ENCODE peak calls at places on chromosomes 1 and 21, in six cellular contexts. X is A549, T is brain microvascular endothelial cell, K is PC-9, I is tibial artery, B is lung. F is an unnamed sample.

GRCh38 chr1:43272576-43273571 is 3.1 kb downstream of the TMEM125 start:
- DNase-seq in B (no peak), T (no peak), K (no peak), X (no peak), I (peak), F (peak)

GRCh38 chr1:172893146-172893841 is 157.4 kb downstream of the TNFSF18 start:
- DNase-seq in T (no peak), B (no peak), I (no peak), K (no peak), X (no peak), F (no peak)

GRCh38 chr1:199123615-199124014 is 484.8 kb downstream of the PTPRC start:
- DNase-seq in X (no peak), T (peak), I (no peak), B (no peak), K (no peak), F (no peak)

GRCh38 chr1:40232444-40232843 is 15.3 kb upstream of the TMCO2 start:
- DNase-seq in B (no peak), K (no peak), X (no peak), I (no peak), T (no peak), F (no peak)

GRCh38 chr1:209689484-209689883 is 14.3 kb downstream of the G0S2 start:
- DNase-seq in B (no peak), X (peak), I (no peak), T (no peak), K (no peak), F (no peak)

GRCh38 chr1:31567956-31568570 is 8.3 kb upstream of the TINAGL1 start:
- DNase-seq in T (no peak), X (no peak), K (no peak), I (peak), B (no peak), F (no peak)

GRCh38 chr21:25583370-25584133 is 23.7 kb downstream of the MRPL39 start:
- DNase-seq in B (no peak), I (no peak), T (no peak), K (no peak), X (no peak), F (no peak)

GRCh38 chr1:225410036-225410435 is 17.8 kb downstream of the LBR start:
- DNase-seq in T (no peak), K (no peak), X (no peak), B (no peak), I (no peak), F (no peak)

GRCh38 chr1:241713316-241713715 is 61.2 kb downstream of the WDR64 start:
- DNase-seq in T (no peak), X (no peak), K (no peak), I (no peak), B (no peak), F (no peak)

GRCh38 chr1:94398356-94398755 is 19.8 kb upstream of the ABCD3 start:
- DNase-seq in B (no peak), I (no peak), T (peak), X (no peak), K (no peak), F (no peak)

GRCh38 chr1:32204943-32205361 is 519 bp upstream of the IQCC start:
- DNase-seq in K (no peak), X (no peak), T (no peak), B (no peak), I (no peak), F (no peak)

GRCh38 chr1:151993084-151993733 is 450 bp downstream of the S100A10 start:
- DNase-seq in K (no peak), X (peak), I (peak), T (no peak), B (peak), F (no peak)

GRCh38 chr1:183871142-183871541 is 66.2 kb downstream of the RGL1 start:
- DNase-seq in I (no peak), B (no peak), K (no peak), X (peak), T (peak), F (no peak)

GRCh38 chr1:34101151-34101550 is 63.9 kb downstream of the CSMD2 start:
- DNase-seq in K (no peak), B (peak), T (no peak), I (no peak), X (no peak), F (no peak)

GRCh38 chr1:12230549-12231275 is 882 bp downstream of the VPS13D start:
- DNase-seq in I (peak), K (peak), B (peak), X (no peak), T (no peak), F (peak)

GRCh38 chr1:115713906-115714305 is 54.6 kb downstream of the CASQ2 start:
- DNase-seq in X (no peak), T (no peak), B (no peak), K (peak), I (no peak), F (no peak)

GRCh38 chr1:199512037-199512710 is 515.3 kb upstream of the NR5A2 start:
- DNase-seq in T (no peak), I (no peak), K (no peak), B (no peak), X (no peak), F (no peak)

GRCh38 chr1:172002725-172003345 is 161.5 kb downstream of the DNM3 start:
- DNase-seq in T (peak), X (peak), B (no peak), K (peak), I (no peak), F (no peak)

GRCh38 chr1:62294211-62294610 is 25.0 kb downstream of the KANK4 start:
- DNase-seq in I (no peak), B (no peak), T (no peak), K (peak), X (peak), F (no peak)

GRCh38 chr1:6474815-6475282 is 8.9 kb upstream of the TNFRSF25 start:
- DNase-seq in K (no peak), B (no peak), T (no peak), X (no peak), I (no peak), F (no peak)

GRCh38 chr1:91805343-91805801 is 80.6 kb downstream of the TGFBR3 start:
- DNase-seq in X (no peak), I (no peak), T (no peak), K (no peak), B (no peak), F (no peak)

GRCh38 chr1:33931115-33931475 is 67.2 kb downstream of the HMGB4 start:
- DNase-seq in B (no peak), T (no peak), X (no peak), I (no peak), K (no peak), F (no peak)

GRCh38 chr1:227161470-227161869 is 156.8 kb downstream of the CDC42BPA start:
- DNase-seq in I (no peak), K (no peak), B (no peak), X (no peak), T (no peak), F (no peak)

GRCh38 chr21:42148097-42148496 is 70.8 kb upstream of the ABCG1 start:
- DNase-seq in I (no peak), B (no peak), T (no peak), X (no peak), K (no peak), F (no peak)

GRCh38 chr1:158087320-158087927 is 93.3 kb upstream of the CD1D start:
- DNase-seq in T (peak), K (peak), B (peak), X (peak), I (no peak), F (peak)

GRCh38 chr1:97943354-97943753 is 22.5 kb upstream of the DPYD start:
- DNase-seq in I (no peak), K (no peak), T (peak), B (no peak), X (no peak), F (no peak)

GRCh38 chr1:201709564-201710295 is 119.2 kb upstream of the IPO9 start:
- DNase-seq in T (peak), K (peak), B (peak), I (peak), X (peak), F (no peak)

GRCh38 chr1:162859210-162859609 is 1.8 kb downstream of the CCDC190 start:
- DNase-seq in K (no peak), T (no peak), B (no peak), X (no peak), I (no peak), F (no peak)

GRCh38 chr1:178294654-178295053 is 200.8 kb downstream of the RASAL2 start:
- DNase-seq in I (no peak), K (no peak), B (no peak), X (no peak), T (no peak), F (no peak)

GRCh38 chr1:29875557-29876028 is 639.3 kb downstream of the PTPRU start:
- DNase-seq in X (no peak), B (no peak), I (no peak), T (no peak), K (no peak), F (no peak)

GRCh38 chr1:29876441-29876840 is 640.1 kb downstream of the PTPRU start:
- DNase-seq in X (no peak), T (no peak), K (no peak), I (no peak), B (no peak), F (no peak)

GRCh38 chr1:29878501-29878900 is 642.2 kb downstream of the PTPRU start:
- DNase-seq in B (no peak), X (no peak), K (no peak), T (no peak), I (no peak), F (no peak)

GRCh38 chr1:29879217-29879616 is 642.9 kb downstream of the PTPRU start:
- DNase-seq in I (no peak), X (no peak), K (no peak), B (no peak), T (no peak), F (no peak)

DNA sequence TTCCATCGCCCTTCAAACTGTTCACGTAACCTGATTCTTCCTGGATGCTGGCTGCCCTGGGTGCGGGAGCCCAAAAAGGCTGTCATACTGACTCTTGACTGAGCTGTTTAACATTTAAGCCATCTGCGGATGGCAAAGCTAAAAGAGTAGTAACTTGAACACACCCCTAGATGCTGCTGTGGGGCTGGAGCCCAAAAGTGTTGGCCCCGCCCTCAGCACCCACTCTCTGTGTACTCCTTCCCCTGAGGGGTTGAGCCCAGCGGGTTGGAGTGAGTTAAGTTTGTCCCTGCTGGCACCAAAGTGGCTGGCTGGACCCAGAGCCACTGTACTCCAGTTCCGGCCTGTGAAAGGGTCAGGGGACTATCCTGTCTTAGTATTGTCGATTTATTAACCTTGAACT is 640.6 kb downstream of the PTPRU start:
- DNase-seq in T (no peak), I (no peak), K (no peak), X (no peak), B (no peak), F (no peak)
- TF ChIP-seq CTCF in T (no peak), I (no peak), K (no peak), X (no peak), B (no peak), F (no peak)

DNA sequence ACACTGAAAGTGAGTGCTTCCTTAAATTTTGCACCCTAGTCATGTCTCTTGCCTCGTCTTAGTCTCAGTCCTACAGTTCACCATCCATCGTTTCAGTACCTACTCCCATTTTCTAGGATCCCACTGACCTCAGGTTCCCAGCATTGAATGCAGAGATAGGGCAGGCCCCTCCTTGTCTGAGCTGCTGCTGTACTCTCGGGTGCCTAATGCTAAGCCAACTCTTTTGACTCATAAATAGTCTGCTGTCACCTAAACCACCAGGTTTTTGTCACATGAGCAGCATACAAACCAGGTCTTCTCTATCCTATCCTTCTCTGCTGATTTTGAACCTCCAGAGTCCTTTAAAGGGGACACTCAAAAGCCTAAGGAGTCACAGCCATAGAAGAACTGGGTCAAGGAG is 3.0 kb downstream of the ARHGAP30 start:
- DNase-seq in X (no peak), K (no peak), T (no peak), B (no peak), I (no peak), F (no peak)
- H3K4me3 ChIP-seq in X (no peak), K (no peak), T (no peak), B (no peak), I (no peak), F (no peak)

DNA sequence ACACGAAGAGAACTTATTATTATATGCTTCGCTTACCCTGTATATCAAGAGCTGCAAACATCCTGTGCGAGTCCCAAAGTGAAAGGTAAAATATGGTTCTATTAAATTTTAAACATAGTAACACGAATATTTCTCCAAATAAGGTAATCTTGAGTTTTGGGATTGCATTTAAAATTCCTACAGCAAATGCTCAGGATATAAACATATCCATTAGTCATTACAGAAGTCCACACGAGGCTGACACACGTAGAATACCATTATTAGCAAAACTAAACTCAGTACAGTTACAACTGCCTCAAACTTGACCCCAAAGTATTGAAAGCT is 282 bp upstream of the LYPLAL1 start:
- DNase-seq in I (no peak), B (no peak), T (no peak), K (no peak), X (no peak), F (no peak)
- H3K27ac ChIP-seq in I (peak), B (peak), T (peak), K (peak), X (peak), F (peak)

DNA sequence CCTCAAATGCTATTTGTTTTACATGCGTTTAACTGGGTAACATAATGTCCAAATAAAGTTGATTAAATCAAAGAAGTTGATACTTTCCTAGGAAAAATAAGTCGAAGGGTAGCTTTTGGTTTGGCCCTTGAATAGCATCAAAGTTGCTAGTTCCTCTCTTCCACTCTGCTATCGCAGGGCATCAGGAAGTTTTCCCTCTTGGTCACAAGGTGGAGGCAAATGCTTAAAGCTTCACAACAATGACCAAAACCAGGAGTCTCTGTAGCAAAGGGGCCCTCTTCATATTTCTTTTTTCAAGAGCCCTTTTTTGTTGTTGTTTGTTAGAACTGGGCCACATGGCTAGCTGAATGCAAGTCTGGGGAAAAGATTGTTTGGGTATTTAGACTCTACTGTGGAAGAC is 668.4 kb downstream of the KCNT2 start:
- DNase-seq in I (no peak), K (no peak), T (no peak), B (no peak), X (peak), F (no peak)
- TF ChIP-seq CTCF in I (no peak), K (no peak), T (peak), B (no peak), X (no peak), F (no peak)

F was measured in ascending aorta.